ENCODE peak calls at places on chromosomes 4 and X, in five cellular contexts. I is dorsolateral prefrontal cortex; Y is anterior cingulate cortex; R is stimulated activated CD4-positive, alpha-beta T cell treated with anti-CD3 and anti-CD28 coated beads, TNF-alpha, amount 100 ng/mL, for 1 hour; V is T47D. K is an unnamed sample.
A peak's percentile ranks its signal among the peaks of the same experiment; 100 is the strongest.

GRCh38 chr4:160319221-160319867 is 1216.5 kb downstream of the RAPGEF2 start:
- DNase-seq in I (no peak), R (no peak), Y (no peak), V (no peak), K (no peak)

GRCh38 chr4:35970366-35970960 is 273.9 kb downstream of the ARAP2 start:
- DNase-seq in I (no peak), V (no peak), R (no peak), Y (no peak), K (no peak)

GRCh38 chr4:184163813-184164212 is 53.9 kb downstream of the ENPP6 start:
- DNase-seq in R (no peak), V (peak; percentile 7), I (peak; percentile 75), Y (peak; percentile 36), K (peak; percentile 12)

GRCh38 chr4:145681956-145682355 is 2.0 kb downstream of the C4orf51 start:
- DNase-seq in I (no peak), Y (no peak), V (no peak), R (no peak), K (no peak)

GRCh38 chr4:72119946-72120345 is 88.1 kb downstream of the NPFFR2 start:
- DNase-seq in I (no peak), Y (no peak), V (no peak), R (no peak), K (no peak)

GRCh38 chrX:40100141-40100536 is 2.4 kb upstream of the BCOR start:
- DNase-seq in I (no peak), R (no peak), Y (no peak), V (no peak), K (no peak)

GRCh38 chr4:43325220-43325967 is 432.9 kb downstream of the GRXCR1 start:
- DNase-seq in V (no peak), Y (no peak), I (no peak), R (no peak), K (no peak)

GRCh38 chr4:185773419-185773818 is 38.6 kb downstream of the SORBS2 start:
- DNase-seq in Y (no peak), R (no peak), I (no peak), V (no peak), K (no peak)

GRCh38 chr4:177119021-177119461 is 190.6 kb upstream of the NEIL3 start:
- DNase-seq in I (no peak), V (no peak), Y (no peak), R (no peak), K (no peak)

GRCh38 chr4:170022211-170022610 is 4.0 kb downstream of the MFAP3L start:
- DNase-seq in R (no peak), V (no peak), Y (no peak), I (no peak), K (peak; percentile 84)

GRCh38 chr4:84803121-84803520 is 163.4 kb downstream of the WDFY3 start:
- DNase-seq in Y (no peak), V (no peak), R (no peak), I (no peak), K (no peak)

GRCh38 chr4:144374065-144374464 is 233.5 kb upstream of the GYPA start:
- DNase-seq in R (no peak), I (no peak), V (no peak), Y (no peak), K (no peak)

K was measured in putamen.